ENCODE peak calls at places on chromosome 14, in seven cellular contexts. P, U, C, M, A, W and L are unnamed samples.

GRCh38 chr14:54807881-54808280 is 94.7 kb downstream of the GCH1 start:
- DNase-seq in P (no peak), U (no peak), C (no peak), M (no peak), A (no peak), W (no peak), L (no peak)

GRCh38 chr14:60594077-60594476 is 55.2 kb downstream of the SIX1 start:
- DNase-seq in P (no peak), U (no peak), C (no peak), M (no peak), A (no peak), W (no peak), L (no peak)

GRCh38 chr14:68297871-68298468 is 478.4 kb downstream of the RAD51B start:
- DNase-seq in P (no peak), U (peak; percentile 77), C (no peak), M (no peak), A (peak; percentile 39), W (no peak), L (no peak)

GRCh38 chr14:37778135-37778943 is 182.9 kb downstream of the TTC6 start:
- DNase-seq in P (no peak), U (no peak), C (no peak), M (no peak), A (no peak), W (no peak), L (no peak)

GRCh38 chr14:44404021-44404420 is 103.1 kb downstream of the FSCB start:
- DNase-seq in P (no peak), U (no peak), C (peak; percentile 35), M (no peak), A (no peak), W (peak; percentile 20), L (no peak)

GRCh38 chr14:39722547-39723273 is 290.5 kb upstream of the FBXO33 start:
- DNase-seq in P (no peak), U (no peak), C (no peak), M (no peak), A (no peak), W (no peak), L (no peak)

GRCh38 chr14:46048127-46048526 is 603.5 kb downstream of the RPL10L start:
- DNase-seq in P (peak; percentile 33), U (peak; percentile 88), C (peak; percentile 19), M (no peak), A (peak; percentile 80), W (peak; percentile 56), L (no peak)

GRCh38 chr14:50941151-50941550 is 3.1 kb downstream of the PYGL start:
- DNase-seq in P (no peak), U (no peak), C (no peak), M (no peak), A (no peak), W (peak; percentile 90), L (no peak)

GRCh38 chr14:29463727-29464370 is 463.8 kb downstream of the PRKD1 start:
- DNase-seq in P (no peak), U (peak; percentile 20), C (no peak), M (no peak), A (peak; percentile 24), W (no peak), L (no peak)

GRCh38 chr14:64688801-64689200 is 15.4 kb upstream of the PLEKHG3 start:
- DNase-seq in P (no peak), U (no peak), C (no peak), M (peak; percentile 8), A (no peak), W (peak; percentile 44), L (no peak)

GRCh38 chr14:30525833-30526232 is 33.1 kb upstream of the G2E3 start:
- DNase-seq in P (no peak), U (no peak), C (no peak), M (no peak), A (no peak), W (peak; percentile 74), L (no peak)

GRCh38 chr14:55025948-55026347 is 951 bp downstream of the WDHD1 start:
- DNase-seq in P (no peak), U (no peak), C (no peak), M (no peak), A (no peak), W (no peak), L (no peak)

GRCh38 chr14:65922166-65922565 is 509.6 kb downstream of the FUT8 start:
- DNase-seq in P (no peak), U (no peak), C (no peak), M (no peak), A (no peak), W (no peak), L (no peak)

GRCh38 chr14:75911883-75912282 is 69.9 kb downstream of the TGFB3 start:
- DNase-seq in P (peak; percentile 60), U (peak; percentile 81), C (peak; percentile 74), M (no peak), A (peak; percentile 89), W (no peak), L (no peak)

GRCh38 chr14:35435177-35435576 is 30.6 kb upstream of the NFKBIA start:
- DNase-seq in P (no peak), U (no peak), C (no peak), M (no peak), A (no peak), W (peak; percentile 22), L (no peak)

GRCh38 chr14:98984719-98985041 is 287.3 kb downstream of the BCL11B start:
- DNase-seq in P (no peak), U (no peak), C (peak; percentile 24), M (no peak), A (no peak), W (no peak), L (peak; percentile 87)

GRCh38 chr14:95269493-95269892 is 50.2 kb downstream of the CLMN start:
- DNase-seq in P (no peak), U (no peak), C (no peak), M (no peak), A (no peak), W (no peak), L (no peak)

GRCh38 chr14:51457858-51458562 is 193.7 kb upstream of the FRMD6 start:
- DNase-seq in P (no peak), U (no peak), C (no peak), M (no peak), A (no peak), W (no peak), L (no peak)

GRCh38 chr14:50957296-50957695 is 13.0 kb upstream of the PYGL start:
- DNase-seq in P (no peak), U (no peak), C (no peak), M (no peak), A (no peak), W (no peak), L (no peak)

GRCh38 chr14:54781936-54782802 is 120.5 kb downstream of the GCH1 start:
- DNase-seq in P (no peak), U (no peak), C (no peak), M (peak; percentile 16), A (no peak), W (no peak), L (no peak)

GRCh38 chr14:100840751-100841444 is 15.0 kb downstream of the MEG3 start:
- DNase-seq in P (no peak), U (no peak), C (no peak), M (no peak), A (peak; percentile 79), W (no peak), L (no peak)
- H3K4me1 ChIP-seq in P (peaks cover 53% of the 10 kb centered on the region), U (peaks cover 19% of the 10 kb centered on the region), C (no peaks in the 10 kb centered on the region), M (no peaks in the 10 kb centered on the region), A (peaks cover 60% of the 10 kb centered on the region), W (no peaks in the 10 kb centered on the region), L (no peaks in the 10 kb centered on the region)

DNA sequence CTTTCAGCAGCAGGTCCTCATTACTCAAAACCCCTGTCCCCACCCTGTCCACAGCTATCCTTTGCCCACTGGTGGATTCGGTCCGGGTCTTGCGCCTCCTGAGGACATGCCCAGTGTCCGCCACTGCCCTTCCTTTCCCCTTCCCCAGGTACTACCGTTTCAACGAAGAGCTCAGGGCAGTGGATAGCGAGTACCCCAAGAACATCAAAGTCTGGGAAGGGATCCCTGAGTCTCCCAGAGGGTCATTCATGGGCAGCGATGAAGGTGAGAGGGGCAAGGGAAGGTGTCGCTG is 8.7 kb downstream of the MMP14 start:
- DNase-seq in P (no peak), U (no peak), C (no peak), M (no peak), A (no peak), W (no peak), L (no peak)
- H3K36me3 ChIP-seq in P (no peaks in the 10 kb centered on the region), U (no peaks in the 10 kb centered on the region), C (no peaks in the 10 kb centered on the region), M (peaks cover 56% of the 10 kb centered on the region), A (no peaks in the 10 kb centered on the region), W (peaks cover 48% of the 10 kb centered on the region), L (no peaks in the 10 kb centered on the region)

DNA sequence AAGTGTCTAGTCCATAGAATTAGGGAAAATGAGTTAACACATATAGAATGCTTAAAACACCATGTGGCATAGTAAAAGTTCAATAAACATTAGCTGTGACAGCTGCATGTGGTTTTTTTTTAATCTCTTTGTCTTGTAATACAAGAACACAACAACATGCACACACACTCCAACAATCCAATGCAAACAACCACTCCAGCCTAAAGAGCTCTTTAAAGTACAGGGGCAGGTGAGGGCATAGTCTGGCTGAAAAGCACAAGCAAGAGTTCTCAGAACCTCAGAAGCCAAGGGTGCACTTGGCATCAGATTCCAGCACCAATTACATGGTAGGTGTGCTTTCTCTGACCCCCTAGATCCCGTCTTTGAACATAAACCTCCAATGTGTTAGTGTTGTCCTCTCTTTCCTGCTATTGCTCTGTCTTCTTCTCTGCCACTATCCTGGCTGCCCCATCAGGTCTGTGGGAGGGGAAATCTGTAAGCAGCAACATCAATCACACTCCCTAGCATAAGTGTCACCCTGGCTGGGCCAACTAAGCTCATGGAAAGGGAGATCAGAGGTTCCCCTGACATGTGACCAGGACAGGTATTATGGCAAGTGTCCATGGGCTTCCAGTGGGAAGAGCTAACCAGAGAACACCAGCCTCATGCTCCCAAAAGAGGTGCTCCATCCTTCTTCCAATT is 91.0 kb downstream of the SLC8A3 start:
- DNase-seq in P (no peak), U (no peak), C (no peak), M (no peak), A (no peak), W (no peak), L (no peak)
- H3K4me3 ChIP-seq in P (no peak overlapping the region), U (no peak overlapping the region), C (no peak overlapping the region), M (no peak overlapping the region), A (no peak overlapping the region), W (no peak overlapping the region), L (no peak overlapping the region)

GRCh38 chr14:77071938-77072388 is 26.1 kb upstream of the CIPC start:
- DNase-seq in P (no peak), U (no peak), C (no peak), M (no peak), A (no peak), W (peak; percentile 89), L (no peak)
- H3K4me1 ChIP-seq in P (peaks cover 17% of the 10 kb centered on the region), U (peaks cover 23% of the 10 kb centered on the region), C (no peaks in the 10 kb centered on the region), M (no peaks in the 10 kb centered on the region), A (peaks cover 20% of the 10 kb centered on the region), W (peaks cover 16% of the 10 kb centered on the region), L (no peaks in the 10 kb centered on the region)

GRCh38 chr14:102945346-102946130 is 23.1 kb downstream of the AMN start:
- DNase-seq in P (no peak), U (no peak), C (no peak), M (no peak), A (no peak), W (no peak), L (no peak)
- H3K36me3 ChIP-seq in P (peaks cover 91% of the 10 kb centered on the region), U (peaks cover 17% of the 10 kb centered on the region), C (peaks cover 7% of the 10 kb centered on the region), M (peaks cover 91% of the 10 kb centered on the region), A (no peaks in the 10 kb centered on the region), W (peaks cover 33% of the 10 kb centered on the region), L (no peaks in the 10 kb centered on the region)

GRCh38 chr14:24368562-24369252 is 723 bp downstream of the NFATC4 start:
- DNase-seq in P (peak; percentile 81), U (peak; percentile 87), C (peak; percentile 53), M (peak; percentile 46), A (peak; percentile 91), W (no peak), L (peak; percentile 24)
- H3K4me3 ChIP-seq in P (peak overlapping the region; percentile 83), U (peak overlapping the region; percentile 97), C (no peak overlapping the region), M (peak overlapping the region; percentile 84), A (peak overlapping the region; percentile 74), W (no peak overlapping the region), L (no peak overlapping the region)